ENCODE peak calls at places on chromosomes 2 and 18, in five cellular contexts. X, J, T, N and P are unnamed samples.

GRCh38 chr2:80151651-80152050 is 152.9 kb downstream of the LRRTM1 start:
- DNase-seq in X (no peak), J (no peak), T (no peak), N (no peak), P (no peak)

GRCh38 chr2:181070119-181070833 is 89.9 kb downstream of the UBE2E3 start:
- DNase-seq in X (no peak), J (no peak), T (no peak), N (no peak), P (no peak)

GRCh38 chr2:202317080-202317859 is 51.7 kb downstream of the NOP58 start:
- DNase-seq in X (no peak), J (no peak), T (peak; percentile 81), N (no peak), P (no peak)

GRCh38 chr2:102226171-102226570 is 39.3 kb downstream of the IL1RL2 start:
- DNase-seq in X (no peak), J (no peak), T (no peak), N (no peak), P (no peak)

GRCh38 chr2:144938308-144938709 is 418.4 kb upstream of the ZEB2 start:
- DNase-seq in X (no peak), J (no peak), T (no peak), N (peak; percentile 43), P (no peak)

GRCh38 chr18:10440874-10441273 is 13.6 kb upstream of the APCDD1 start:
- DNase-seq in X (no peak), J (no peak), T (no peak), N (no peak), P (no peak)

GRCh38 chr2:233247744-233248143 is 3.7 kb upstream of the ATG16L1 start:
- DNase-seq in X (peak; percentile 65), J (no peak), T (no peak), N (no peak), P (no peak)

GRCh38 chr18:55097406-55098170 is 138.3 kb upstream of the CCDC68 start:
- DNase-seq in X (no peak), J (no peak), T (no peak), N (no peak), P (no peak)

GRCh38 chr2:65081232-65081685 is 25.0 kb downstream of the CEP68 start:
- DNase-seq in X (no peak), J (no peak), T (no peak), N (no peak), P (no peak)

GRCh38 chr18:76528477-76529432 is 33.7 kb upstream of the ZNF516 start:
- DNase-seq in X (no peak), J (peak; percentile 72), T (peak; percentile 46), N (peak; percentile 64), P (no peak)

GRCh38 chr2:160389875-160390274 is 103.7 kb downstream of the RBMS1 start:
- DNase-seq in X (no peak), J (no peak), T (no peak), N (no peak), P (no peak)
- H3K27ac ChIP-seq in X (no peak overlapping the region), J (no peak overlapping the region), T (peak overlapping the region; percentile 2), N (no peak overlapping the region), P (no peak overlapping the region)

GRCh38 chr2:46333912-46334311 is 36.7 kb downstream of the EPAS1 start:
- DNase-seq in X (no peak), J (peak; percentile 76), T (no peak), N (no peak), P (no peak)
- H3K4me3 ChIP-seq in X (no peak overlapping the region), J (no peak overlapping the region), T (no peak overlapping the region), N (no peak overlapping the region), P (no peak overlapping the region)

GRCh38 chr2:131121464-131121863 is 16.3 kb downstream of the PLEKHB2 start:
- DNase-seq in X (no peak), J (no peak), T (no peak), N (no peak), P (no peak)
- H3K27ac ChIP-seq in X (no peak overlapping the region), J (no peak overlapping the region), T (no peak overlapping the region), N (no peak overlapping the region), P (no peak overlapping the region)

DNA sequence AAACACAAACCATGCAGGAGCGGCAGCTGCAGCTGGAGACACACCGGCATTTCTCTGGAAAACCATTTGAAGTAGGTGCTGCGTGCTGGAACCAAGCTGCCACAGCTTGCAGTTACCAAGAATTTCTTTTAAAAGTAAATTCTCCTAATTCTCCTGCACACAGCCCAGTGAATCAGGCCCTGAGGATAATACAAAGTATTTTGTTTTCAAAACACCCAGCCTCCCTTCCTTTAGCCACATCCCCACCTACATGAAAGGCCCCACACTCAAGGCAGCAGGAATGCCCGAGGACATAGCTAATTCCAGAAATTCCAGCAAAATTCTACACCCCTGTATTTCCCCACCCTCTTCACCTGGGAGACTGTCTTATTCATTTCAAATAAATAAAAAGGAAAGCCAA is 488.8 kb upstream of the SOX11 start:
- DNase-seq in X (no peak), J (no peak), T (no peak), N (no peak), P (no peak)
- H3K4me3 ChIP-seq in X (no peak overlapping the region), J (no peak overlapping the region), T (no peak overlapping the region), N (no peak overlapping the region), P (no peak overlapping the region)

DNA sequence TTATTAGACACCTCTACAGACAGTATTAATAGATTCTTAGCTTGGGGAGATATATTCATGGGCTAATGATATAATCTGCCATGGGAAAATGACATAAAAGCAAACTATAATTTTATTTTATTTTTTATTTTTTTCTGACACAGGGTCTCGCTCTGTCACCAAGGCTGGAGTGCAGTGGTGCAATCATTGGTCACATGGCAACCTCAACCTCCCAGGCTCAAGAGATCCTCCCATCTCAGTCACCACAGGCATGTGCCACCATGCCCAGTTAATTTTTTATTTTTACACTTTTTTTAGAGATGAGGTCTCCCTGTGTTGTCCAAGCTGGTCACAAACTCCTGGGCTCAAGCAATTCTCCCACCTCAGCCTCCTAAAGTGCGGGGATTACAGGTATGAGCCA is 39.3 kb downstream of the RTN4 start:
- DNase-seq in X (no peak), J (no peak), T (no peak), N (no peak), P (no peak)
- H3K27ac ChIP-seq in X (no peak overlapping the region), J (no peak overlapping the region), T (peak overlapping the region; percentile 81), N (peak overlapping the region; percentile 84), P (no peak overlapping the region)

GRCh38 chr2:53750369-53750768 is 17.2 kb upstream of the CHAC2 start:
- DNase-seq in X (no peak), J (no peak), T (no peak), N (no peak), P (no peak)

GRCh38 chr2:53740170-53740569 is 27.4 kb upstream of the CHAC2 start:
- DNase-seq in X (no peak), J (no peak), T (no peak), N (peak; percentile 13), P (no peak)

GRCh38 chr2:53739057-53739456 is 28.5 kb upstream of the CHAC2 start:
- DNase-seq in X (no peak), J (no peak), T (no peak), N (no peak), P (no peak)

GRCh38 chr2:53744395-53745065 is 23.1 kb upstream of the CHAC2 start:
- DNase-seq in X (no peak), J (no peak), T (no peak), N (no peak), P (no peak)
- H3K4me3 ChIP-seq in X (no peak overlapping the region), J (no peak overlapping the region), T (no peak overlapping the region), N (no peak overlapping the region), P (no peak overlapping the region)

DNA sequence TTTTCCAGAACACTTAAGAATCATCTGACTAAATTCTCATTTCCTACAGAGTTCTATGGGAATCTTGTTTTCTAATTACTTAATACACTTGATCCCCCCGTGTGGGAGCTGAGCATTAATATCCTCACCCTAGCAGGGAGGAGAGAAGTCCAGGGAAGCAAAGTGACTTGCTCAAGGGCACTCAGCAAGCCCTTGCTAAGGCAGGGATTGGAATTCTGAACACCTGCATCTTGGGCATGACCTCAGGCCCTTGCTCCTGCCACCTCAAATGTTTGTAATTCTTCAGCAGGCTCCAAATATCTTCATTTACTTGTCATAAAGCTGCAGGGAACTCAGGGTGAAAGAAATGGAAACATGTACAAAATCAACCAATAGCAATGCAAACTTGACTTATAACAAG is 162.4 kb downstream of the GPD2 start:
- DNase-seq in X (no peak), J (no peak), T (no peak), N (no peak), P (no peak)
- H3K27ac ChIP-seq in X (no peak overlapping the region), J (no peak overlapping the region), T (no peak overlapping the region), N (no peak overlapping the region), P (no peak overlapping the region)

DNA sequence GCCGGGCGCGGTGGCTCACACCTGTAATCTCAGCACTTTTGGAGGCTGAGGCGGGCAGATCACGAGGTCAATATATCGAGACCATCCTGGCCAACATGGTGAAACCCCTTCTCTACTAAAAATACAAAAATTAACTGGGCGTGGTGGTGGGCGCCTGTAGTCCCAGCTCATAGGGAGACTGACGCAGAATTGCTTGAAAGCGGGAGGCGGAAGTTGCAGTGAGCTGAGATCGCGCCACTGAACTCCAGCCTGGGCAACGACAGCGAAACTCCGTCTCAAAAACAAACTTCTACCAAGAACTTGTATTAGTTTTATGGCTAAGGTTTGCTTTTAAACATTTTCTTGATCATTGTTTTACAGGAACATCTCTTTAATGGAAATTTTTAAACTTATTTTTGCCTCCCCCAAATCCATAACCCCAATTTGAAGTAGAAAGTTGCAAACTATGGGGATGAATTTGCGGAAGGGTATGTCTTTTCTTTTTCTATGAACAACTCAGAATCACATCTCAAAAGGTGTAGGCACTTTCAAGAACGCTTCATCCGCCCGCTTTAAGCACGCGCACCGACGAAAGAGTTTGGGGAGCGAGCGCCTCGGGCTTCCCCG is 46.8 kb upstream of the PTMA start:
- DNase-seq in X (no peak), J (no peak), T (no peak), N (no peak), P (no peak)
- H3K4me3 ChIP-seq in X (peak overlapping the region; percentile 69), J (peak overlapping the region; percentile 13), T (peak overlapping the region; percentile 48), N (no peak overlapping the region), P (no peak overlapping the region)

GRCh38 chr2:237156857-237157550 is 71.3 kb downstream of the COPS8 start:
- DNase-seq in X (no peak), J (peak; percentile 76), T (no peak), N (no peak), P (no peak)
- H3K27ac ChIP-seq in X (no peak overlapping the region), J (no peak overlapping the region), T (peak overlapping the region; percentile 71), N (no peak overlapping the region), P (no peak overlapping the region)

DNA sequence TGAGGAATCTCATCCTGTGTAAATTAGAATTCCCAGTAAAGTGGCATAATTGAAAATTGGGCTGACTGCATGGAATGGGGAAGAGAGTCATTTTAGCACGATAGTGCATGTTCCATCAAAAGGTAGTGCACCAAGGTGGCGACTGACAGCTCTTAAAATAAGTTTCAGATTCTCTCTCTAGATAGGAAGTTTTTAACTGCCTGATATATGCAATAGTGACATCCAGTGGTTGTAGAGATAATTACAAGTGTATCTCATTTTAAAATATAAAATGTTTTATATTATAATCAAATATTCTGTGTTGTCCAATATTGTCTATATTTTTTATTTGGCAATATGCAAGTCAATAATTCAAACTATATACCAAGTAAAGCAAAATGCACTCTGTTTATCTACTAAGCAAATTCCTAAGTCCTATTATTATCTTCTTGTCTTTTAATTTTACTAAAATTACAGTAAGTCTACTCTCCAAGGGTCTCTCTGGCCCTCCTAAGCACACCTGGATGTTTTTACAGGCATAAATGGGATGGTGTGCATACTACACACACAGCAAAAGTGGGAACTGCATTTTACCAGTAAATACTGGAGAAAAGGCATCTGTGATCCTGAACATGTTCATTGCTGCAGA is 397.7 kb upstream of the HNRNPA3 start:
- DNase-seq in X (no peak), J (no peak), T (no peak), N (peak; percentile 49), P (peak; percentile 31)
- H3K4me3 ChIP-seq in X (no peak overlapping the region), J (no peak overlapping the region), T (no peak overlapping the region), N (no peak overlapping the region), P (no peak overlapping the region)